ENCODE peak calls at places on chromosomes 1 and 21, in ten cellular contexts. U, X, E, R, V, B, N, M, W and T are unnamed samples.

GRCh38 chr1:193654951-193655705 is 468.7 kb upstream of the B3GALT2 start:
- DNase-seq in U (no peak), X (no peak), E (no peak), R (no peak), V (peak; percentile 36), B (no peak), N (no peak), M (no peak), W (no peak), T (peak; percentile 18)

GRCh38 chr1:219621047-219621786 is 8.3 kb upstream of the ZC3H11B start:
- DNase-seq in U (no peak), X (no peak), E (no peak), R (no peak), V (no peak), B (no peak), N (no peak), M (no peak), W (no peak), T (no peak)

GRCh38 chr1:94999456-95000131 is 72.7 kb upstream of the CNN3 start:
- DNase-seq in U (no peak), X (no peak), E (no peak), R (no peak), V (no peak), B (no peak), N (no peak), M (no peak), W (no peak), T (no peak)

GRCh38 chr1:151371340-151371739 is 1.2 kb downstream of the SELENBP1 start:
- DNase-seq in U (no peak), X (peak; percentile 86), E (no peak), R (no peak), V (peak; percentile 44), B (no peak), N (peak; percentile 16), M (no peak), W (no peak), T (no peak)

GRCh38 chr1:109240158-109241152 is 8.9 kb upstream of the CELSR2 start:
- DNase-seq in U (no peak), X (peak; percentile 86), E (no peak), R (no peak), V (peak; percentile 71), B (no peak), N (no peak), M (no peak), W (no peak), T (no peak)

GRCh38 chr1:43444827-43445225 is 8.9 kb downstream of the HYI start:
- DNase-seq in U (no peak), X (peak; percentile 35), E (no peak), R (no peak), V (no peak), B (no peak), N (no peak), M (no peak), W (no peak), T (no peak)

GRCh38 chr1:154557939-154558609 is 388 bp downstream of the UBE2Q1 start:
- DNase-seq in U (no peak), X (peak; percentile 81), E (peak; percentile 5), R (no peak), V (peak; percentile 24), B (peak; percentile 60), N (no peak), M (peak; percentile 49), W (peak; percentile 55), T (no peak)

GRCh38 chr1:195529881-195530280 is 1078.4 kb downstream of the KCNT2 start:
- DNase-seq in U (no peak), X (no peak), E (no peak), R (no peak), V (no peak), B (no peak), N (no peak), M (no peak), W (no peak), T (no peak)

GRCh38 chr1:33096358-33097005 is 15.5 kb downstream of the AZIN2 start:
- DNase-seq in U (no peak), X (no peak), E (no peak), R (no peak), V (peak; percentile 52), B (no peak), N (no peak), M (no peak), W (no peak), T (no peak)

GRCh38 chr21:44331650-44332306 is 7.4 kb downstream of the CFAP410 start:
- DNase-seq in U (no peak), X (no peak), E (no peak), R (no peak), V (no peak), B (no peak), N (no peak), M (no peak), W (no peak), T (no peak)

GRCh38 chr21:30194701-30195299 is 21.1 kb downstream of the CLDN8 start:
- DNase-seq in U (peak; percentile 12), X (no peak), E (peak; percentile 53), R (no peak), V (peak; percentile 57), B (peak; percentile 61), N (no peak), M (peak; percentile 1), W (no peak), T (peak; percentile 15)

GRCh38 chr1:229117664-229118300 is 153.1 kb upstream of the RAB4A start:
- DNase-seq in U (peak; percentile 42), X (peak; percentile 84), E (no peak), R (no peak), V (no peak), B (no peak), N (peak; percentile 28), M (no peak), W (no peak), T (no peak)

GRCh38 chr1:205337481-205337880 is 15.9 kb upstream of the NUAK2 start:
- DNase-seq in U (no peak), X (no peak), E (no peak), R (no peak), V (no peak), B (no peak), N (no peak), M (no peak), W (no peak), T (no peak)

GRCh38 chr1:154886281-154887036 is 16.4 kb upstream of the KCNN3 start:
- DNase-seq in U (no peak), X (peak; percentile 29), E (no peak), R (no peak), V (no peak), B (no peak), N (no peak), M (no peak), W (no peak), T (no peak)

GRCh38 chr1:44926311-44926781 is 60.0 kb downstream of the EIF2B3 start:
- DNase-seq in U (peak; percentile 53), X (no peak), E (no peak), R (no peak), V (peak; percentile 73), B (no peak), N (no peak), M (no peak), W (no peak), T (no peak)

GRCh38 chr1:51660570-51660969 is 43.7 kb downstream of the OSBPL9 start:
- DNase-seq in U (no peak), X (no peak), E (no peak), R (no peak), V (no peak), B (no peak), N (no peak), M (no peak), W (no peak), T (no peak)

GRCh38 chr1:1073743-1074587 is at the start of gene RNF223:
- DNase-seq in U (no peak), X (no peak), E (no peak), R (no peak), V (no peak), B (no peak), N (no peak), M (no peak), W (no peak), T (no peak)

GRCh38 chr1:10679521-10680220 is 116.8 kb downstream of the CASZ1 start:
- DNase-seq in U (no peak), X (no peak), E (no peak), R (no peak), V (peak; percentile 50), B (peak; percentile 76), N (no peak), M (no peak), W (no peak), T (no peak)

GRCh38 chr1:173206816-173207595 is at the start of gene TNFSF4:
- DNase-seq in U (no peak), X (no peak), E (peak; percentile 84), R (no peak), V (peak; percentile 64), B (no peak), N (no peak), M (peak; percentile 47), W (no peak), T (no peak)

GRCh38 chr1:237146247-237146646 is 104.3 kb downstream of the RYR2 start:
- DNase-seq in U (no peak), X (no peak), E (no peak), R (no peak), V (no peak), B (no peak), N (no peak), M (no peak), W (no peak), T (no peak)

GRCh38 chr1:8816306-8816705 is 1.1 kb downstream of the RERE start:
- DNase-seq in U (peak; percentile 57), X (no peak), E (no peak), R (no peak), V (peak; percentile 71), B (no peak), N (no peak), M (no peak), W (peak; percentile 9), T (no peak)

GRCh38 chr1:77757616-77758015 is 2.0 kb downstream of the USP33 start:
- DNase-seq in U (no peak), X (no peak), E (peak; percentile 55), R (peak; percentile 14), V (peak; percentile 79), B (no peak), N (no peak), M (no peak), W (no peak), T (no peak)

GRCh38 chr1:30879940-30880339 is 28.6 kb downstream of the SDC3 start:
- DNase-seq in U (no peak), X (no peak), E (no peak), R (no peak), V (no peak), B (no peak), N (no peak), M (no peak), W (no peak), T (no peak)

GRCh38 chr1:167467126-167467725 is 51.1 kb downstream of the CD247 start:
- DNase-seq in U (no peak), X (no peak), E (no peak), R (no peak), V (no peak), B (no peak), N (no peak), M (no peak), W (no peak), T (no peak)

GRCh38 chr1:155079487-155080249 is 1.0 kb downstream of the EFNA3 start:
- DNase-seq in U (no peak), X (peak; percentile 71), E (no peak), R (no peak), V (no peak), B (no peak), N (no peak), M (peak; percentile 46), W (no peak), T (no peak)

GRCh38 chr1:239455743-239456142 is 69.4 kb downstream of the CHRM3 start:
- DNase-seq in U (no peak), X (no peak), E (no peak), R (no peak), V (no peak), B (no peak), N (no peak), M (no peak), W (no peak), T (no peak)

GRCh38 chr1:205344010-205344808 is 12.5 kb downstream of the KLHDC8A start:
- DNase-seq in U (no peak), X (no peak), E (no peak), R (no peak), V (no peak), B (peak; percentile 41), N (no peak), M (peak; percentile 60), W (no peak), T (no peak)

GRCh38 chr1:209367031-209367813 is 216.3 kb upstream of the CAMK1G start:
- DNase-seq in U (no peak), X (no peak), E (no peak), R (no peak), V (peak; percentile 77), B (no peak), N (no peak), M (no peak), W (no peak), T (no peak)